ENCODE peak calls at places on chromosomes 12 and 14, in five cellular contexts. T, A, B, U and C are unnamed samples.

GRCh38 chr12:121711925-121712461 is 559 bp upstream of the TMEM120B start:
- DNase-seq in T (no peak), A (no peak), B (peak), U (peak), C (peak)

GRCh38 chr14:102923920-102924486 is 1.5 kb downstream of the AMN start:
- DNase-seq in T (no peak), A (no peak), B (no peak), U (no peak), C (no peak)

GRCh38 chr12:46904406-46905240 is 78.8 kb upstream of the SLC38A4 start:
- DNase-seq in T (no peak), A (no peak), B (no peak), U (no peak), C (no peak)

GRCh38 chr12:75374971-75375370 is 15.9 kb upstream of the GLIPR1L2 start:
- DNase-seq in T (no peak), A (no peak), B (no peak), U (no peak), C (no peak)

GRCh38 chr12:131366261-131366871 is 344.5 kb upstream of the SFSWAP start:
- DNase-seq in T (no peak), A (no peak), B (no peak), U (no peak), C (peak)

GRCh38 chr12:130526813-130527212 is 189.1 kb downstream of the PIWIL1 start:
- DNase-seq in T (no peak), A (no peak), B (peak), U (no peak), C (peak)

GRCh38 chr14:70759398-70759797 is 49.9 kb downstream of the MAP3K9 start:
- DNase-seq in T (no peak), A (no peak), B (no peak), U (no peak), C (no peak)

GRCh38 chr12:47946413-47947107 is 16.8 kb upstream of the TMEM106C start:
- DNase-seq in T (peak), A (no peak), B (no peak), U (no peak), C (no peak)

GRCh38 chr12:100173111-100173510 is 27.5 kb upstream of the ACTR6 start:
- DNase-seq in T (no peak), A (no peak), B (no peak), U (no peak), C (no peak)

GRCh38 chr14:106605548-106606448 is 1079.4 kb downstream of the TMEM121 start:
- DNase-seq in T (no peak), A (peak), B (peak), U (peak), C (peak)

GRCh38 chr14:59274991-59275391 is 86.5 kb downstream of the DAAM1 start:
- DNase-seq in T (no peak), A (no peak), B (no peak), U (no peak), C (no peak)

GRCh38 chr12:132593938-132594358 is 16.4 kb downstream of the LRCOL1 start:
- DNase-seq in T (no peak), A (no peak), B (peak), U (no peak), C (peak)

GRCh38 chr12:106248177-106248848 is 493 bp upstream of the CKAP4 start:
- DNase-seq in T (no peak), A (no peak), B (peak), U (peak), C (peak)

GRCh38 chr14:54440037-54440436 is 1.1 kb downstream of the CNIH1 start:
- DNase-seq in T (no peak), A (no peak), B (no peak), U (no peak), C (no peak)

GRCh38 chr14:87873741-87874140 is 119.2 kb downstream of the GALC start:
- DNase-seq in T (no peak), A (no peak), B (no peak), U (no peak), C (no peak)

GRCh38 chr12:89840162-89840922 is 131.7 kb upstream of the ATP2B1 start:
- DNase-seq in T (no peak), A (no peak), B (no peak), U (no peak), C (no peak)